ENCODE peak calls at places on chromosome 9, in seven cellular contexts. J is testis, W is A549, O is tibial nerve, E is IMR-90, I is heart left ventricle, Z is ovary. L is an unnamed sample.

GRCh38 chr9:120876842-120877240 is at the start of gene PHF19:
- DNase-seq in J (no peak), W (peak), O (no peak), E (no peak), I (peak), Z (peak), L (no peak)

GRCh38 chr9:16058131-16058549 is 505.3 kb downstream of the CCDC171 start:
- DNase-seq in J (no peak), W (no peak), O (no peak), E (peak), I (no peak), Z (no peak), L (no peak)

GRCh38 chr9:89360465-89360864 is 42.2 kb downstream of the SECISBP2 start:
- DNase-seq in J (peak), W (no peak), O (no peak), E (peak), I (no peak), Z (peak), L (no peak)

GRCh38 chr9:134136117-134136996 is 475 bp downstream of the WDR5 start:
- DNase-seq in J (no peak), W (peak), O (no peak), E (peak), I (peak), Z (peak), L (no peak)

GRCh38 chr9:103245369-103245768 is 250.2 kb downstream of the CYLC2 start:
- DNase-seq in J (no peak), W (no peak), O (no peak), E (no peak), I (no peak), Z (no peak), L (no peak)

GRCh38 chr9:117546894-117547293 is 132.0 kb upstream of the ASTN2 start:
- DNase-seq in J (no peak), W (no peak), O (no peak), E (no peak), I (no peak), Z (no peak), L (no peak)

GRCh38 chr9:33835625-33836260 is 18.8 kb downstream of the UBE2R2 start:
- DNase-seq in J (no peak), W (no peak), O (no peak), E (no peak), I (no peak), Z (no peak), L (peak)

GRCh38 chr9:109467936-109468335 is 30.2 kb downstream of the PTPN3 start:
- DNase-seq in J (no peak), W (no peak), O (no peak), E (peak), I (no peak), Z (no peak), L (no peak)

GRCh38 chr9:132990781-132991180 is 12.3 kb downstream of the GFI1B start:
- DNase-seq in J (no peak), W (no peak), O (no peak), E (no peak), I (no peak), Z (no peak), L (no peak)

GRCh38 chr9:122394265-122395242 is 23.7 kb downstream of the PTGS1 start:
- DNase-seq in J (no peak), W (no peak), O (peak), E (peak), I (peak), Z (no peak), L (peak)

GRCh38 chr9:27160636-27161035 is 51.6 kb downstream of the TEK start:
- DNase-seq in J (no peak), W (no peak), O (no peak), E (no peak), I (no peak), Z (no peak), L (no peak)

GRCh38 chr9:116383956-116384355 is 230.4 kb downstream of the PAPPA start:
- DNase-seq in J (no peak), W (no peak), O (no peak), E (peak), I (no peak), Z (no peak), L (no peak)

GRCh38 chr9:6495484-6495883 is 82.5 kb downstream of the UHRF2 start:
- DNase-seq in J (no peak), W (no peak), O (no peak), E (no peak), I (no peak), Z (no peak), L (no peak)

GRCh38 chr9:107173422-107174180 is 109.5 kb upstream of the RAD23B start:
- DNase-seq in J (no peak), W (no peak), O (no peak), E (no peak), I (no peak), Z (no peak), L (no peak)

GRCh38 chr9:37936965-37937364 is 33.0 kb upstream of the SLC25A51 start:
- DNase-seq in J (no peak), W (no peak), O (no peak), E (peak), I (peak), Z (no peak), L (no peak)

GRCh38 chr9:38068866-38069628 is at the start of gene SHB:
- DNase-seq in J (peak), W (peak), O (peak), E (peak), I (peak), Z (peak), L (peak)

GRCh38 chr9:136784249-136784996 is 6.7 kb upstream of the TMEM141 start:
- DNase-seq in J (no peak), W (peak), O (peak), E (no peak), I (no peak), Z (no peak), L (no peak)

GRCh38 chr9:16705121-16705604 is 165.3 kb downstream of the BNC2 start:
- DNase-seq in J (peak), W (peak), O (peak), E (peak), I (peak), Z (peak), L (peak)

GRCh38 chr9:89022902-89023301 is 31.6 kb downstream of the S1PR3 start:
- DNase-seq in J (peak), W (no peak), O (peak), E (peak), I (peak), Z (no peak), L (no peak)

GRCh38 chr9:27367922-27368316 is 71.0 kb upstream of the EQTN start:
- DNase-seq in J (peak), W (no peak), O (peak), E (no peak), I (no peak), Z (no peak), L (no peak)

GRCh38 chr9:21381752-21382339 is 3.4 kb downstream of the IFNA2 start:
- DNase-seq in J (no peak), W (no peak), O (no peak), E (no peak), I (no peak), Z (no peak), L (no peak)

GRCh38 chr9:130331573-130331972 is 66.0 kb downstream of the HMCN2 start:
- DNase-seq in J (peak), W (no peak), O (peak), E (peak), I (peak), Z (no peak), L (peak)

GRCh38 chr9:33172256-33172678 is 5.1 kb upstream of the B4GALT1 start:
- DNase-seq in J (peak), W (no peak), O (no peak), E (no peak), I (no peak), Z (no peak), L (no peak)

GRCh38 chr9:107481035-107481434 is 8.5 kb downstream of the KLF4 start:
- DNase-seq in J (no peak), W (peak), O (no peak), E (no peak), I (no peak), Z (no peak), L (no peak)

GRCh38 chr9:63817622-63818518 is 1467.1 kb downstream of the FOXD4L5 start:
- DNase-seq in J (peak), W (no peak), O (no peak), E (peak), I (peak), Z (peak), L (peak)

GRCh38 chr9:103661663-103662062 is 432.4 kb upstream of the SMC2 start:
- DNase-seq in J (no peak), W (no peak), O (no peak), E (no peak), I (no peak), Z (no peak), L (no peak)

DNA sequence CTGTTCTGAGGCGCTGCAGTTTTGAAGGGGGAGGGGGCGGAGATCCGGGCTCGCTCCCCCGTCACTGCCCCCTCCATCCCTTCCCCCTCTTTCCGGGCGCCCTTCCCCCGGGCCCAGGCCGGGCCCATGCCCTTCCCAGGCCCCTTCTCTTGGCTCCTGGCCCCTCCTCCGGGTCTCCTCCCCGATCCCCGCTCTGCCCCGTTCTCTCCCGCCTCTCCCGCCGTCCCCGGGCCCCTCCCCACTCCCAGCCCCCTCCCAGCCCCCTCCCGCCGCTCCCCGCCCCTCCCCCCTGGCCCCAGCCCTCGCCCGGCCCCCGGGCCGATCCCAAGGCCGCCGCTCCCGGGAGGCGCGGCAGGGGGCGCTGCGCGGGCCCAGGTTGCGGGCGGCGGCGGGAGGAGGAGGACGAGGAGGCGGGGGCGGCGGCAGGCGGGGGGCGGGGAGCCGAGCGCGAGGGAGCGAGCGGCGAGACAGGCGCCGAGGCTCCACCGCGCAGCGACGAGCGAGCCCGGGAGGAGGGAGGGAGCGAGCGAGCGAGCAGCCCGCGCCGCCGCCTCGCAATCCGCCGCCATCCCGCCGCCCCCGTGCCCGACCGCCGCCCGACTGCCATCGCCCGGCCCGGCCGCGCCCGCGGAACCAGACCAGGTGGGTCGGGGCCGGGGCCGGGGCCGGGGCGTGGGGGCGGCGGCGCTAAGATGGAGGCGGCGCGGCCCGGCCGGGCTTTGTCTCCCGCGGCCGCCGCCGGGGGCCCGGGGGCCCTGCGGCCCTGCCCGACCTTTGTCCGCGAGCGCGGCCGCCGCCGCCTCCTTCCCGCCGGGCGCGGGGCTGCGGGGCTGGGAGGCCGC is at the start of gene PRRC2B:
- DNase-seq in J (peak), W (peak), O (peak), E (peak), I (peak), Z (peak), L (peak)
- TF ChIP-seq POLR2A in J (no peak), W (peak), O (peak), E (peak), I (no peak), Z (peak), L (no peak)

GRCh38 chr9:14136646-14137370 is 177.1 kb downstream of the NFIB start:
- DNase-seq in J (no peak), W (no peak), O (no peak), E (no peak), I (no peak), Z (no peak), L (no peak)

GRCh38 chr9:14139287-14139686 is 174.7 kb downstream of the NFIB start:
- DNase-seq in J (no peak), W (no peak), O (no peak), E (no peak), I (no peak), Z (no peak), L (no peak)

GRCh38 chr9:14136047-14136446 is 177.9 kb downstream of the NFIB start:
- DNase-seq in J (no peak), W (no peak), O (no peak), E (no peak), I (no peak), Z (no peak), L (no peak)

GRCh38 chr9:14141736-14142135 is 172.2 kb downstream of the NFIB start:
- DNase-seq in J (no peak), W (no peak), O (no peak), E (no peak), I (no peak), Z (no peak), L (no peak)

DNA sequence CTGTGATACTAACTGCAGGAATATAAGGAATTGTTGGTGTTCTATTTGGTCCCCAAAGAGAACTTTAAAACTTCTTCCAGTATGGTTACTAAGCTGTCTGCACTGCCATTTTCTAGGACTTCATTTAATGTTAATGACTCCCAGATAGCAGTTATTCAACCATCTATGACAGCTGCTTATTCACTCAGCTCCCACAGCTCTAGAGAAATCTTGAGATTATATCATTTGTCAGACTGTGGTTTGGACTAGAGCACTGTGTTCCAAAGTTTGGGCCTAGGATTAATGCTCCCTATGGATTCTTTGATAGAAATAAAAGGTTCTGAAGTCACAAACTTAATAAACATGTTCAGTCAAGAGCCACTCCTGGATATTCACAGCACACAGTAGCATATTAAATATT is 173.8 kb downstream of the NFIB start:
- DNase-seq in J (no peak), W (no peak), O (no peak), E (no peak), I (no peak), Z (no peak), L (no peak)
- H3K4me3 ChIP-seq in J (no peak), W (no peak), O (no peak), E (no peak), I (no peak), Z (no peak), L (no peak)

GRCh38 chr9:86636051-86636450 is 281.8 kb upstream of the TUT7 start:
- DNase-seq in J (no peak), W (no peak), O (no peak), E (no peak), I (no peak), Z (no peak), L (no peak)
- TF ChIP-seq CTCF in J (no peak), W (no peak), O (no peak), E (no peak), I (no peak), Z (no peak), L (no peak)

GRCh38 chr9:129164246-129164930 is 13.7 kb downstream of the IER5L start:
- DNase-seq in J (peak), W (no peak), O (no peak), E (peak), I (peak), Z (peak), L (peak)

GRCh38 chr9:129165198-129165597 is 12.9 kb downstream of the IER5L start:
- DNase-seq in J (no peak), W (no peak), O (no peak), E (no peak), I (no peak), Z (no peak), L (no peak)

GRCh38 chr9:129170229-129170628 is 7.8 kb downstream of the IER5L start:
- DNase-seq in J (no peak), W (no peak), O (no peak), E (peak), I (no peak), Z (no peak), L (no peak)

GRCh38 chr9:129163753-129164152 is 14.3 kb downstream of the IER5L start:
- DNase-seq in J (no peak), W (no peak), O (no peak), E (no peak), I (no peak), Z (peak), L (no peak)

DNA sequence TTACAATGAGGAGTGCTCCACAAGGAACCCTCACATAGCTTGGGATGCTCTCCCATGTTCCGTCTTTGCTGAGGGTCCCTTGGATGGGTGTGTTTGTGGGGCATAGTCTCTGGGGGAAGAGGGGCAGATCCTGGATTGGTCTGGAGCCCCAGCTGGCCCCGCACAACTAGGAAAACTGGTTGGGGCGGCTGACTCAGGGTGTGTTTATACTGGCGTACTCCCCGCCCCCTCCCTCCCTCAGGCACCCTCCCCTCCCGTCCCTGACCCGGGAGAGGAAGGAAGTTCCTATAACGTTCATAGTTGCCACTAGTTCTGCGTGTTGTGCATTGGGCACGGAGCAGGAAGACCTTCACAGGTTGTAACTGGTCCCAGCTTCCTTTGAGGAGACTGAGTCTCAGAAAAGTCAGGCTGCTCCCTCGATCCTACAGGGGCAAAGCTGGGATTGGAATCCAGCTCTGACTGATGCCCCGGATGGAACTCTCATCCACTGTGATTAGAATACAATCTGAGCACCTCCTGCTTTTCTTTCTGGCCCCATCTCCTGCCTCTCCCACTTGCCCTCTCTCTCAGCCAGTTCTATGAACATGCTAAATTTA is 11.0 kb downstream of the IER5L start:
- DNase-seq in J (peak), W (peak), O (peak), E (peak), I (peak), Z (peak), L (peak)
- TF ChIP-seq POLR2A in J (no peak), W (peak), O (no peak), E (no peak), I (no peak), Z (peak), L (no peak)

DNA sequence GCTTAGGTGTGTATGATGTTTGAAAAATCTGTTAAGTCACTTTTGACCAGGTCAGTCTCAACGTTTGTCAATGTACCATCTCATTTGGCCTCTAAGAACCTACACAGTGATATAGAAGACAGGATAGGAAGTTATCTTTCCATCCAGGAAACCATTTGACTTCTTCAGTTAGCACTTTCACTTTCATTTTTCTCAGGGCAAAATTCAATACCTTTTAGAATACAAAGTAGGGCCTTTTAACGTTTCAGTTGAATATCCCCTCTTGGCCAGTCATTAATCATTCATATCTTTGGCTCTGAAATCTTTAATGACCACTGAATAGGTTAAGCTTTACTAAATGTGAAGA is 101.0 kb upstream of the GNAQ start:
- DNase-seq in J (no peak), W (no peak), O (no peak), E (no peak), I (no peak), Z (no peak), L (no peak)
- H3K4me3 ChIP-seq in J (no peak), W (no peak), O (no peak), E (peak), I (no peak), Z (no peak), L (no peak)

L was measured in lower leg skin.